ENCODE peak calls at places on chromosome 10, in eight cellular contexts. L is CD8-positive, alpha-beta T cell; X is bronchial epithelial cell; U is stomach; O is transverse colon; N is body of pancreas; J is esophagus squamous epithelium; F is suprapubic skin. Y is an unnamed sample.

GRCh38 chr10:24645784-24646183 is 77.9 kb downstream of the ARHGAP21 start:
- DNase-seq in L (no peak), F (no peak), J (no peak), U (no peak), O (no peak), N (no peak), X (peak; percentile 29), Y (peak; percentile 26)

GRCh38 chr10:66928000-66928770 is 2.3 kb downstream of the LRRTM3 start:
- DNase-seq in L (no peak), F (no peak), X (no peak), J (no peak), U (no peak), N (no peak), O (no peak), Y (no peak)

GRCh38 chr10:126315471-126316177 is 72.7 kb downstream of the ADAM12 start:
- DNase-seq in X (no peak), F (no peak), U (no peak), L (no peak), O (no peak), N (no peak), J (no peak), Y (no peak)

GRCh38 chr10:84333864-84334451 is 5.6 kb downstream of the CCSER2 start:
- DNase-seq in L (peak; percentile 70), N (peak; percentile 8), U (no peak), O (no peak), X (peak; percentile 69), J (no peak), F (no peak), Y (peak; percentile 62)

GRCh38 chr10:22600516-22600915 is 113.9 kb downstream of the PIP4K2A start:
- DNase-seq in F (no peak), U (no peak), X (no peak), L (no peak), O (no peak), N (no peak), J (no peak), Y (no peak)

GRCh38 chr10:49562893-49563292 is 24.0 kb upstream of the ERCC6 start:
- DNase-seq in U (no peak), N (no peak), F (no peak), X (no peak), L (no peak), J (no peak), O (no peak), Y (no peak)

GRCh38 chr10:124497196-124497990 is 35.8 kb downstream of the LHPP start:
- DNase-seq in O (no peak), L (no peak), F (no peak), J (no peak), X (no peak), U (no peak), N (no peak), Y (no peak)

GRCh38 chr10:74433993-74434392 is 283.0 kb downstream of the ADK start:
- DNase-seq in F (no peak), O (no peak), N (no peak), X (no peak), U (no peak), J (no peak), L (no peak), Y (no peak)

GRCh38 chr10:27743736-27744477 is 1.7 kb downstream of the MKX start:
- DNase-seq in U (no peak), L (no peak), J (no peak), F (no peak), O (peak; percentile 9), N (no peak), X (no peak), Y (peak; percentile 22)
- H3K4me3 ChIP-seq in U (peak overlapping the region; percentile 60), L (peak overlapping the region; percentile 80), J (peak overlapping the region; percentile 63), F (peak overlapping the region; percentile 73), O (peak overlapping the region; percentile 95), N (peak overlapping the region; percentile 11), X (peak overlapping the region; percentile 51), Y (peak overlapping the region; percentile 49)

GRCh38 chr10:119428789-119429188 is 113.7 kb downstream of the RGS10 start:
- DNase-seq in J (no peak), X (no peak), N (no peak), O (no peak), F (no peak), L (no peak), U (no peak), Y (no peak)
- TF ChIP-seq CTCF in J (no peak), X (no peak), N (no peak), O (no peak), F (no peak), L (no peak), U (no peak), Y (no peak)

GRCh38 chr10:34670101-34670500 is 145.0 kb downstream of the PARD3 start:
- DNase-seq in L (no peak), U (no peak), O (no peak), X (no peak), N (no peak), F (no peak), J (no peak), Y (no peak)

GRCh38 chr10:34669079-34669478 is 146.0 kb downstream of the PARD3 start:
- DNase-seq in X (no peak), J (no peak), F (no peak), N (no peak), L (no peak), U (no peak), O (no peak), Y (no peak)

GRCh38 chr10:34664706-34665105 is 150.4 kb downstream of the PARD3 start:
- DNase-seq in F (no peak), O (no peak), L (no peak), J (no peak), X (peak; percentile 98), U (no peak), N (no peak), Y (peak; percentile 96)

GRCh38 chr10:34667177-34667576 is 147.9 kb downstream of the PARD3 start:
- DNase-seq in L (no peak), O (no peak), F (no peak), N (no peak), J (no peak), U (no peak), X (no peak), Y (no peak)

DNA sequence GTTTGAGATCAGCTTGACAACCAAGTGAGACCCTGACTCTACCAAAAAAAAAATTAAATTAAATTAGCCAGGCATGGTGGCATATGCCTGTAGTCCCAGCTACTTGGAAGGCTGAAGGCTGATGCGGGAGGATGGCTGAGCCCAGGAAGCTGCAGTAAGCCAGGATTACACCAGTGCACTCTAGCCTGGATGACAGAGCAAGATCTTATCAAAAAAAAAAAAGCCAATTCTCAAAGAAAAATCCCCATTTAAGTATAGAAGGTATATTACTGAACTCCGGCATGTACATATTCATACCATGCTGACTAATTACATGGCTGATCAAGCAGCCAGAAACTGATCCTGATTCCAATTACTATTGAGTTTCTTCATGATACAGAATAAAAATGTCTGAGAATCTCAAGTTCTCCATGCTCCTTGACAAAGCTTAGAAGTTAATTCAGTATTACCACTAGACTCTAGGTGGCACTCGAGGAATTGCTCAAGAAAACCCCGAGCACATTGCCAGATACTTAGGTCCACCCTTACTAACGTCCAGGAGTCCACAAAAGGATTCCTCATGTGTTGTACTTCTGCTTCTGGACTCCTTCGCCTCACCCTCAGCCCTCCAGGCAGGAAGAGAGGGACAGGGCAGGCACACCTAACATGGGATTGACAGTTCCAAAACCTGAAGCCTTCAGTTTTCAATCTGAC is 148.9 kb downstream of the PARD3 start:
- DNase-seq in J (no peak), N (peak; percentile 70), X (peak; percentile 91), O (peak; percentile 37), L (no peak), U (peak; percentile 40), F (no peak), Y (peak; percentile 94)
- H3K4me3 ChIP-seq in J (no peak overlapping the region), N (no peak overlapping the region), X (no peak overlapping the region), O (no peak overlapping the region), L (no peak overlapping the region), U (no peak overlapping the region), F (no peak overlapping the region), Y (no peak overlapping the region)

GRCh38 chr10:98748298-98748697 is 301.6 kb upstream of the HPS1 start:
- DNase-seq in J (no peak), F (no peak), O (no peak), X (peak; percentile 40), N (peak; percentile 4), U (no peak), L (no peak), Y (peak; percentile 49)

DNA sequence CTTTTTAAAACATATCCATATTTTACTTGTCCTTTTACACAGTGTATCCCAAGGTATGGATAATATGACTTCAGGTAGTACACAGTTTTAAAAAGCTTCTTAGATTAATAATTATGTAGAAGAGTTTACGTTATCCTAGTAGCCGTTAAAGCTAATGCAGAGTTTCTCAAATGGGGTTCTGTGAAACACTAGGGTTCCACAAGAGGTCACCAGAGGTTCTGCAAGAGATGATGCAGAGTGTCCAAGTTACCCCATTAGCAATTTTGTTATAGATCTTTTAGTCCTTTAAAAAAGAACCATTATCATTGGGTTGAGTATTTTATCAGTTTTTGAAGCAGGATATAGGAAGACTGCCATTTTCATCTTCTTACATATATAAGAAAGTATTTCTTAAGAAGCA is 298.9 kb upstream of the HPS1 start:
- DNase-seq in J (no peak), N (no peak), O (no peak), L (no peak), F (no peak), U (no peak), X (no peak), Y (no peak)
- TF ChIP-seq CTCF in J (no peak), N (no peak), O (no peak), L (no peak), F (no peak), U (no peak), X (no peak), Y (no peak)

GRCh38 chr10:14604181-14605142 is 170.2 kb downstream of the FAM107B start:
- DNase-seq in L (peak; percentile 69), N (peak; percentile 83), X (peak; percentile 20), O (peak; percentile 86), U (peak; percentile 86), J (peak; percentile 7), F (peak; percentile 79), Y (peak; percentile 69)

GRCh38 chr10:14602807-14603538 is 171.7 kb downstream of the FAM107B start:
- DNase-seq in U (no peak), X (no peak), O (no peak), L (no peak), F (no peak), N (no peak), J (no peak), Y (no peak)

GRCh38 chr10:14603539-14604102 is 171.1 kb downstream of the FAM107B start:
- DNase-seq in L (no peak), O (no peak), X (no peak), J (no peak), N (no peak), F (peak; percentile 72), U (no peak), Y (no peak)

GRCh38 chr10:14600065-14600464 is 174.6 kb downstream of the FAM107B start:
- DNase-seq in F (no peak), J (no peak), L (no peak), O (no peak), N (no peak), U (no peak), X (no peak), Y (no peak)

GRCh38 chr10:14601872-14602725 is 172.6 kb downstream of the FAM107B start:
- DNase-seq in X (peak; percentile 85), J (no peak), O (peak; percentile 55), U (peak; percentile 72), N (peak; percentile 70), F (no peak), L (peak; percentile 66), Y (peak; percentile 87)
- H3K4me3 ChIP-seq in X (no peak overlapping the region), J (peak overlapping the region; percentile 70), O (peak overlapping the region; percentile 71), U (peak overlapping the region; percentile 70), N (no peak overlapping the region), F (peak overlapping the region; percentile 6), L (peak overlapping the region; percentile 17), Y (no peak overlapping the region)

Y was measured in epithelial cell of esophagus.